ENCODE peak calls at places on chromosomes 4 and X, in seven cellular contexts. N, L, Y, M, T, S and Z are unnamed samples.
A peak's percentile ranks its signal among the peaks of the same experiment; 100 is the strongest.

GRCh38 chrX:64642482-64642881 is 247.2 kb upstream of the MTMR8 start:
- DNase-seq in Y (no peak), L (no peak), N (no peak), S (no peak), M (no peak), T (no peak), Z (no peak)

GRCh38 chrX:143455045-143455444 is 62.2 kb downstream of the SPANXN3 start:
- DNase-seq in N (no peak), S (no peak), M (no peak), Y (no peak), T (no peak), L (no peak), Z (no peak)

GRCh38 chr4:138864961-138865720 is 150.4 kb upstream of the NOCT start:
- DNase-seq in Y (no peak), L (no peak), S (no peak), N (no peak), T (peak; percentile 29), M (no peak), Z (no peak)

GRCh38 chr4:54402880-54403503 is 173.9 kb downstream of the PDGFRA start:
- DNase-seq in Y (no peak), S (no peak), N (no peak), L (no peak), T (no peak), M (no peak), Z (no peak)

GRCh38 chr4:41661447-41662076 is 87.0 kb downstream of the PHOX2B start:
- DNase-seq in L (peak; percentile 12), S (peak; percentile 51), T (peak; percentile 65), Y (peak; percentile 31), N (peak; percentile 50), M (peak; percentile 41), Z (no peak)

GRCh38 chr4:55272576-55272975 is 73.5 kb upstream of the SRD5A3 start:
- DNase-seq in N (no peak), Y (no peak), L (no peak), M (no peak), S (no peak), T (no peak), Z (no peak)

GRCh38 chr4:65310586-65310985 is 359.7 kb downstream of the EPHA5 start:
- DNase-seq in M (no peak), T (no peak), L (no peak), S (no peak), Y (no peak), N (no peak), Z (no peak)

GRCh38 chrX:10021461-10022272 is 54.5 kb downstream of the CLDN34 start:
- DNase-seq in L (no peak), S (no peak), N (peak; percentile 57), Y (no peak), M (no peak), T (no peak), Z (no peak)

GRCh38 chrX:129842510-129843208 is 1.0 kb downstream of the ZDHHC9 start:
- DNase-seq in L (peak; percentile 21), S (no peak), M (peak; percentile 67), Y (no peak), T (peak; percentile 55), N (peak; percentile 12), Z (no peak)

GRCh38 chr4:4506961-4507360 is 34.9 kb downstream of the STX18 start:
- DNase-seq in N (no peak), L (no peak), T (no peak), M (no peak), S (no peak), Y (no peak), Z (no peak)

GRCh38 chr4:3470244-3471097 is 7.4 kb downstream of the DOK7 start:
- DNase-seq in Y (no peak), L (no peak), S (no peak), N (no peak), M (no peak), T (peak; percentile 74), Z (no peak)

GRCh38 chr4:94595880-94596483 is 144.2 kb downstream of the PDLIM5 start:
- DNase-seq in T (no peak), Y (peak; percentile 32), L (peak; percentile 48), N (peak; percentile 66), S (no peak), M (no peak), Z (no peak)

GRCh38 chrX:21838937-21839333 is 482 bp upstream of the MBTPS2 start:
- DNase-seq in M (no peak), N (peak; percentile 34), T (no peak), L (peak; percentile 1), S (no peak), Y (no peak), Z (no peak)

GRCh38 chr4:128287159-128287870 is at the start of gene PGRMC2:
- DNase-seq in Y (no peak), S (no peak), L (no peak), N (peak; percentile 48), T (no peak), M (peak; percentile 21), Z (peak; percentile 82)

DNA sequence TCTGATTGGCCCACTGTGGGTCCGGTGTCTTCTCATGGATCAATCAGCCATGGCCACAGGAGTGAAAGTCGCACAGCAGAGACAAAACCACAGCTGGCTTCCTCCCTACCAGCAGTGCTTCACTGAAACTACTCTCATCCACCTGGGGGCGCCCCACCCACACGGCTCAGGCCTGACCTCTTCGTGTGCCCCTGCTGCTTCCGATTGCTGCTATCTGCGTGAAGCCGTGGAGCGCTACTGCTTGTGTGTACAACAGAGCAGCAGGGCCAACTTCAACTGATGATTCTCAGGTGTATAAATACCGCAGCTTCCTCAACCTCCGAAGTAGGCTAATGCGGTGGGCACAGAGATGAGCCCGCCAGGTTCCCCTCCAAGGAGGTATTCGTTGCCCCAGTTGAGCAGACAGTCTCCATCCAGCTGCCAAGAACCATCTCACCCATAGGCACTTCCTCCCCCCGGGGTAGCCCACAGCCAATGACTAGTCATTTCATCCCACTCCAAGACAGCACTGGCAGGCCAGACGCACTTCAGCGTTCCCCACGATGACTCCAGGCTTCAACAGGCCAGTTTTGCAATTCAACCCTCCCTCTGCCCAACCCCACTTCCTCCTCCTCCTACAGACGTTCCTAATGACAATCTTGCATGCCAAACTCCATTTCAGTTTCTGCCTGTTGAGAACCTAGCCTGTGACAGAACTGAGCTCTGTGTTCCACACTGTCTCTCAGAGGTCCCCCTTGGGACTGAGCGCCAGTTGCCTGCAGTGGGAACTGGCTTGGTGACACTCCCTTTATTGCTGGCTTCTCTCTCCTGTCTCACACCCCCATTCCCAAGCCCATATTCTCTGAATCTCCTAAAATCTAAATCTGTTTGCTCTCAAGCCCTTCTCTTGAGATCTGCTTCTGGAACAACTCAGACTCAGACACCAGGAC is 41.3 kb upstream of the ATP6AP2 start:
- DNase-seq in N (no peak), Y (no peak), M (peak; percentile 79), T (no peak), S (no peak), L (no peak), Z (peak; percentile 78)
- TF ChIP-seq CTCF in N (no peak), Y (peak; percentile 29), M (no peak), T (no peak), S (no peak), L (peak; percentile 30), Z (no peak)

GRCh38 chr4:142354041-142354440 is 492.1 kb downstream of the INPP4B start:
- DNase-seq in M (no peak), L (no peak), S (no peak), T (no peak), Y (no peak), N (no peak), Z (no peak)
- H3K4me1 ChIP-seq in M (peaks cover 34% of the 10 kb centered on the region), L (no peaks in the 10 kb centered on the region), S (no peaks in the 10 kb centered on the region), T (peaks cover 29% of the 10 kb centered on the region), Y (peaks cover 35% of the 10 kb centered on the region), N (peaks cover 41% of the 10 kb centered on the region), Z (peaks cover 22% of the 10 kb centered on the region)

GRCh38 chr4:124711469-124712416 is 789 bp downstream of the ANKRD50 start:
- DNase-seq in N (peak; percentile 83), Y (peak; percentile 41), S (peak; percentile 14), T (peak; percentile 55), M (peak; percentile 74), L (peak; percentile 41), Z (peak; percentile 79)

GRCh38 chr4:124710911-124711310 is 1.6 kb downstream of the ANKRD50 start:
- DNase-seq in M (peak; percentile 24), Y (no peak), T (peak; percentile 31), L (no peak), N (no peak), S (no peak), Z (no peak)

GRCh38 chr4:124713213-124713592 is 671 bp upstream of the ANKRD50 start:
- DNase-seq in L (peak; percentile 80), M (peak; percentile 80), N (peak; percentile 89), S (peak; percentile 35), Y (peak; percentile 79), T (peak; percentile 51), Z (peak; percentile 88)

GRCh38 chr4:124710253-124710849 is 2.2 kb downstream of the ANKRD50 start:
- DNase-seq in T (no peak), L (no peak), S (no peak), N (no peak), M (no peak), Y (no peak), Z (no peak)

DNA sequence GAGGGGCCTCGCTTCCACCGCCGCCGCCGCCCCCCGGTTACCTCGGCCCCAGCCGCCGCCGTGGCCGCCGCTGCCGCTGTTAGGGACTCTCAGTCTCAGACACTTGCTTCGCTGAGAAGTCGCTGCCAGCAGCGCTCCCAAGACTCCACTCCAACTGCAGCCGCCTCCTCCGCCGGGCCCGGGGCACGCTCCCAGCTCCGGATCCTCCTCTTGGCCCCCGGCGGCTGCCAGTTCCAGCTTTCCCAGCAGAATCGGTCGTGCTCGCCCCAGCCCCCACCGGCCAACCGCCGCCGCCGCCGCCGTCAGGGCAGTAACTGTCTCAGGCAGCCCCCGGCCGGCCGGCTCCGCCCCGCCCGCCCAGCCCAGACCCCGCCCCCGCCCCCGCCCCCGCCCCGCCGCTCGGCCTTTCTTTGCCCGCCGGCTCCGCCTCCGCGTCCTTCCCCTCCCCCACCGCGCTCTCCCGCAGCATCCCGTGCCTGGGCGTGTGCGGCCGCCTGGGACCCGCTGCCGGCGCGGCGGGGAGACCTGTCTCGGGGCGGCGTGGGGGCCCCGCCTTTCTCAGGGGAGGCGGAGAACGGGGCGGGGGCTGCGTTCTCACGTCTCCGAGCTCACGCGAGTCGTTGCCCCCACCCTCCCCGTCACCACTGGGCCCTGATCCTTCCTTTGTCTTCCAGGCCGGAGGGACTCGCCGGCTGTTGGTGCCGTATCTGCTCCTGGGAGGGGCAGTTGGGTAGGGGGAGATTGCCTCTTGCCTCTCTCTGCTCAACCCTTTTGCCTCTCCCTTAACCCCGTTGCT is at the start of gene ANKRD50:
- DNase-seq in L (peak; percentile 74), M (peak; percentile 93), T (peak; percentile 83), N (peak; percentile 90), Y (peak; percentile 81), S (peak; percentile 80), Z (peak; percentile 92)
- TF ChIP-seq POLR2A in L (peak; percentile 50), M (peak; percentile 81), T (no peak), N (peak; percentile 58), Y (peak; percentile 16), S (peak; percentile 79), Z (no peak)

GRCh38 chr4:38366451-38366850 is 297.5 kb upstream of the KLF3 start:
- DNase-seq in N (no peak), L (no peak), T (no peak), S (no peak), M (no peak), Y (no peak), Z (peak; percentile 59)

GRCh38 chr4:38366997-38367396 is 297.0 kb upstream of the KLF3 start:
- DNase-seq in M (no peak), T (no peak), L (no peak), Y (no peak), N (no peak), S (no peak), Z (no peak)

GRCh38 chr4:38365748-38366310 is 298.2 kb upstream of the KLF3 start:
- DNase-seq in S (no peak), M (no peak), T (no peak), N (no peak), L (peak; percentile 61), Y (no peak), Z (no peak)

GRCh38 chr4:38367642-38368189 is 296.3 kb upstream of the KLF3 start:
- DNase-seq in L (peak; percentile 35), T (no peak), S (no peak), N (no peak), M (no peak), Y (no peak), Z (no peak)

GRCh38 chr4:38368612-38369011 is 295.4 kb upstream of the KLF3 start:
- DNase-seq in Y (no peak), M (no peak), N (no peak), T (no peak), S (no peak), L (no peak), Z (no peak)
- TF ChIP-seq CTCF in Y (no peak), M (no peak), N (no peak), T (no peak), S (no peak), L (no peak), Z (no peak)